ENCODE peak calls at places on chromosome 22, in six cellular contexts. K, G, T, O, E and U are unnamed samples.
A peak's percentile ranks its signal among the peaks of the same experiment; 100 is the strongest.

GRCh38 chr22:23066200-23067022 is 3.9 kb upstream of the GNAZ start:
- DNase-seq in K (no peak), G (no peak), T (no peak), O (no peak), E (no peak), U (no peak)

GRCh38 chr22:49853981-49854791 is 542 bp downstream of the ZBED4 start:
- DNase-seq in K (peak; percentile 55), G (peak; percentile 32), T (no peak), O (peak; percentile 11), E (peak; percentile 49), U (no peak)

GRCh38 chr22:25057013-25057881 is 104.7 kb downstream of the KIAA1671 start:
- DNase-seq in K (peak; percentile 69), G (peak; percentile 54), T (peak; percentile 67), O (no peak), E (peak; percentile 37), U (peak; percentile 56)

GRCh38 chr22:33472462-33473344 is 414.5 kb upstream of the SYN3 start:
- DNase-seq in K (no peak), G (no peak), T (no peak), O (no peak), E (no peak), U (no peak)

GRCh38 chr22:46011627-46012181 is 34.7 kb upstream of the WNT7B start:
- DNase-seq in K (peak; percentile 41), G (no peak), T (no peak), O (no peak), E (peak; percentile 39), U (no peak)

GRCh38 chr22:26169312-26170111 is at the start of gene SEZ6L:
- DNase-seq in K (no peak), G (no peak), T (no peak), O (no peak), E (no peak), U (peak; percentile 29)

GRCh38 chr22:48923909-48924475 is 903.7 kb downstream of the BRD1 start:
- DNase-seq in K (no peak), G (no peak), T (no peak), O (no peak), E (no peak), U (no peak)

GRCh38 chr22:39931271-39931670 is 28.9 kb upstream of the TMA7B start:
- DNase-seq in K (no peak), G (no peak), T (no peak), O (no peak), E (no peak), U (no peak)

GRCh38 chr22:50546326-50547230 is 879 bp downstream of the KLHDC7B start:
- DNase-seq in K (no peak), G (peak; percentile 23), T (no peak), O (no peak), E (no peak), U (no peak)

DNA sequence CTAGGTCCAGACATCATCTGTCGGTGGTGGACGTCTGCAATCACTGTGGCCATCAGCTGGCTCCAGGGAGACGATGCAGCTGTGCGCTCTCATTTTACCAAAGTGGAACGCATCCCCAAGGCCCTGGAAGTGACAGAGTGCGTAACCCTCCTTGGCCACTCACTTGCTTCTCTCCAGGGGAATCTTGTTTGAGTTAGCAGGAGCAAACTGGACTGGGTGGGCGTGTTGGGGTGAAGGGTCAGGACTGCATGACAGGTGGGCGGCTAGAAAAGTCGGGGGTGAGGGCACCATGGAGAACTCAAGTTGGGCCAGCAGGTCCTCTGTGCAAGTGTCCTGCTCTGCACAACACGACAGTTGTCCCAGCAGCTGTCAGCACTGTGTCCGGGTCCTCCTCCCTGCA is 16.2 kb downstream of the SHISA8 start:
- DNase-seq in K (no peak), G (no peak), T (no peak), O (no peak), E (no peak), U (no peak)
- TF ChIP-seq CTCF in K (no peak), G (no peak), T (no peak), O (no peak), E (no peak), U (no peak)

DNA sequence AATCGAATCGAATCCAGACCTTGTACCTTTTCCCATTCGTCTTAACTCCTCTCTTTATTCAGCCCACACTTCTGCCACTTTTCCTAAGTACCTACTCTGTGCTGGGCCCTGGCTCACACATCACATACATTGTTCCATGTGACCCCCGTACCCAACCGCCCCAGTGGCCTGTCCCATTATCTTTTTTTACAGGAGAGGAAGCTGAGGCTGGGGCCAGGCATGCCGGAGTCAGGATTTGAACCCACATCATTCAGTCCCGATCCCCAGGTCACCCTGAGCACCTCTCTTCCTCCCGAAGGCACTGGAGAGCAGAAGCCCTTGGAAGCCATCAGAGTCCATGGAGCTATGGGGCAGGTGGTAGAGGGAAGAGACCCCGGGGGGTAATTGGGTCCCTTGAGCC is 82.1 kb upstream of the RTL6 start:
- DNase-seq in K (peak; percentile 23), G (no peak), T (no peak), O (no peak), E (no peak), U (no peak)
- TF ChIP-seq CTCF in K (no peak), G (no peak), T (no peak), O (no peak), E (no peak), U (no peak)

GRCh38 chr22:43946391-43946680 is 8.9 kb upstream of the SAMM50 start:
- DNase-seq in K (no peak), G (no peak), T (no peak), O (no peak), E (no peak), U (no peak)
- TF ChIP-seq CTCF in K (no peak), G (no peak), T (no peak), O (no peak), E (no peak), U (no peak)

GRCh38 chr22:38824587-38824986 is 19.2 kb downstream of the NPTXR start:
- DNase-seq in K (peak; percentile 59), G (peak; percentile 62), T (peak; percentile 16), O (peak; percentile 55), E (peak; percentile 89), U (no peak)
- TF ChIP-seq CTCF in K (peak; percentile 10), G (peak; percentile 52), T (no peak), O (peak; percentile 58), E (peak; percentile 55), U (no peak)

GRCh38 chr22:19523240-19524169 is 705 bp downstream of the CLDN5 start:
- DNase-seq in K (peak; percentile 42), G (no peak), T (no peak), O (peak; percentile 35), E (peak; percentile 59), U (no peak)
- TF ChIP-seq CTCF in K (no peak), G (no peak), T (no peak), O (no peak), E (no peak), U (no peak)